ENCODE peak calls at places on chromosomes 4 and X, in five cellular contexts. One of them, this sample, is unnamed.

GRCh38 chr4:108861339-108861738 is 98.5 kb upstream of the ETNPPL start:
- DNase-seq in heart left ventricle: no peak
- DNase-seq in NCI-H510A treated with DMSO at 0.1 percent for 48 hours: no peak
- DNase-seq in CD4-positive, alpha-beta T cell: no peak
- DNase-seq in HS-5: no peak
- DNase-seq in this sample: no peak

GRCh38 chr4:133865606-133866327 is 335.8 kb downstream of the PABPC4L start:
- DNase-seq in heart left ventricle: no peak
- DNase-seq in NCI-H510A treated with DMSO at 0.1 percent for 48 hours: no peak
- DNase-seq in CD4-positive, alpha-beta T cell: no peak
- DNase-seq in HS-5: peak
- DNase-seq in this sample: peak

GRCh38 chr4:102541708-102542107 is 40.5 kb downstream of the NFKB1 start:
- DNase-seq in heart left ventricle: no peak
- DNase-seq in NCI-H510A treated with DMSO at 0.1 percent for 48 hours: no peak
- DNase-seq in CD4-positive, alpha-beta T cell: no peak
- DNase-seq in HS-5: no peak
- DNase-seq in this sample: no peak

GRCh38 chr4:186201535-186202230 is 10.3 kb downstream of the CYP4V2 start:
- DNase-seq in heart left ventricle: no peak
- DNase-seq in NCI-H510A treated with DMSO at 0.1 percent for 48 hours: peak
- DNase-seq in CD4-positive, alpha-beta T cell: peak
- DNase-seq in HS-5: no peak
- DNase-seq in this sample: no peak

GRCh38 chrX:1576201-1577101 is 15.0 kb upstream of the AKAP17A start:
- DNase-seq in heart left ventricle: no peak
- DNase-seq in NCI-H510A treated with DMSO at 0.1 percent for 48 hours: no peak
- DNase-seq in CD4-positive, alpha-beta T cell: no peak
- DNase-seq in HS-5: no peak
- DNase-seq in this sample: no peak

GRCh38 chr4:128635141-128635911 is 174.2 kb upstream of the JADE1 start:
- DNase-seq in heart left ventricle: peak
- DNase-seq in NCI-H510A treated with DMSO at 0.1 percent for 48 hours: peak
- DNase-seq in CD4-positive, alpha-beta T cell: no peak
- DNase-seq in HS-5: no peak
- DNase-seq in this sample: no peak

GRCh38 chr4:5391492-5391891 is 316.9 kb downstream of the EVC2 start:
- DNase-seq in heart left ventricle: no peak
- DNase-seq in NCI-H510A treated with DMSO at 0.1 percent for 48 hours: no peak
- DNase-seq in CD4-positive, alpha-beta T cell: no peak
- DNase-seq in HS-5: no peak
- DNase-seq in this sample: no peak

GRCh38 chr4:173528378-173529321 is 1.4 kb downstream of the HAND2 start:
- DNase-seq in heart left ventricle: peak
- DNase-seq in NCI-H510A treated with DMSO at 0.1 percent for 48 hours: no peak
- DNase-seq in CD4-positive, alpha-beta T cell: no peak
- DNase-seq in HS-5: no peak
- DNase-seq in this sample: no peak

GRCh38 chr4:139740531-139741041 is 75.0 kb downstream of the MGST2 start:
- DNase-seq in heart left ventricle: peak
- DNase-seq in NCI-H510A treated with DMSO at 0.1 percent for 48 hours: peak
- DNase-seq in CD4-positive, alpha-beta T cell: no peak
- DNase-seq in HS-5: peak
- DNase-seq in this sample: peak

GRCh38 chrX:130086414-130087207 is 23.7 kb downstream of the ELF4 start:
- DNase-seq in heart left ventricle: no peak
- DNase-seq in NCI-H510A treated with DMSO at 0.1 percent for 48 hours: no peak
- DNase-seq in CD4-positive, alpha-beta T cell: peak
- DNase-seq in HS-5: no peak
- DNase-seq in this sample: no peak

GRCh38 chr4:121950212-121950679 is 1.6 kb downstream of the TRPC3 start:
- DNase-seq in heart left ventricle: peak
- DNase-seq in NCI-H510A treated with DMSO at 0.1 percent for 48 hours: peak
- DNase-seq in CD4-positive, alpha-beta T cell: peak
- DNase-seq in HS-5: peak
- DNase-seq in this sample: peak

GRCh38 chrX:136954930-136955329 is 74.4 kb upstream of the RBMX start:
- DNase-seq in heart left ventricle: no peak
- DNase-seq in NCI-H510A treated with DMSO at 0.1 percent for 48 hours: peak
- DNase-seq in CD4-positive, alpha-beta T cell: no peak
- DNase-seq in HS-5: no peak
- DNase-seq in this sample: peak